ENCODE peak calls at places on chromosomes 7 and 10, in four cellular contexts. K is neural progenitor cell, M is PC-3, A is GM23338. W is an unnamed sample.

GRCh38 chr7:25124485-25125136 is 449 bp downstream of the CYCS start:
- DNase-seq in K (peak), M (no peak), A (no peak), W (peak)

GRCh38 chr10:86747796-86748581 is 8.4 kb upstream of the BMPR1A start:
- DNase-seq in K (no peak), M (peak), A (no peak), W (no peak)

GRCh38 chr7:155922507-155922841 is 110.2 kb upstream of the SHH start:
- DNase-seq in K (no peak), M (peak), A (no peak), W (peak)

GRCh38 chr10:104077282-104078151 is 8.2 kb downstream of the COL17A1 start:
- DNase-seq in K (peak), M (no peak), A (peak), W (peak)

GRCh38 chr7:151990567-151990966 is 34.3 kb downstream of the GALNTL5 start:
- DNase-seq in K (no peak), M (peak), A (peak), W (no peak)

GRCh38 chr10:125232841-125233240 is 72.5 kb upstream of the CTBP2 start:
- DNase-seq in K (no peak), M (peak), A (no peak), W (no peak)

GRCh38 chr7:4286281-4286680 is 395.8 kb upstream of the FOXK1 start:
- DNase-seq in K (no peak), M (no peak), A (peak), W (no peak)

GRCh38 chr10:120436431-120437142 is 20.4 kb upstream of the PLPP4 start:
- DNase-seq in K (no peak), M (peak), A (no peak), W (no peak)

GRCh38 chr7:2730846-2731770 is 43.1 kb downstream of the AMZ1 start:
- DNase-seq in K (no peak), M (no peak), A (no peak), W (no peak)

GRCh38 chr7:156625585-156625984 is 15.0 kb upstream of the RNF32 start:
- DNase-seq in K (no peak), M (no peak), A (no peak), W (no peak)

GRCh38 chr7:143419880-143420279 is 11.2 kb upstream of the EPHA1 start:
- DNase-seq in K (no peak), M (peak), A (no peak), W (no peak)

GRCh38 chr7:77855371-77856083 is 57.0 kb downstream of the PHTF2 start:
- DNase-seq in K (no peak), M (no peak), A (no peak), W (no peak)

GRCh38 chr10:130108934-130109604 is 1.6 kb downstream of the C10orf143 start:
- DNase-seq in K (no peak), M (no peak), A (no peak), W (no peak)

GRCh38 chr7:116167177-116167576 is 43.2 kb upstream of the TES start:
- DNase-seq in K (no peak), M (no peak), A (peak), W (no peak)

GRCh38 chr7:23530355-23530754 is 1.4 kb downstream of the TRA2A start:
- DNase-seq in K (peak), M (peak), A (peak), W (peak)

GRCh38 chr7:99030145-99030856 is 113.6 kb downstream of the SMURF1 start:
- DNase-seq in K (no peak), M (peak), A (no peak), W (no peak)

GRCh38 chr10:122045212-122045611 is 56.2 kb downstream of the TACC2 start:
- DNase-seq in K (no peak), M (no peak), A (no peak), W (no peak)

GRCh38 chr10:110373059-110373458 is 68.3 kb upstream of the SMNDC1 start:
- DNase-seq in K (no peak), M (no peak), A (no peak), W (no peak)

GRCh38 chr7:119640861-119641260 is 632.1 kb upstream of the KCND2 start:
- DNase-seq in K (no peak), M (no peak), A (no peak), W (no peak)

GRCh38 chr10:6204341-6205191 is 1.8 kb downstream of the PFKFB3 start:
- DNase-seq in K (peak), M (peak), A (no peak), W (peak)

GRCh38 chr10:118768041-118768933 is 13.5 kb upstream of the CACUL1 start:
- DNase-seq in K (no peak), M (peak), A (no peak), W (no peak)

GRCh38 chr10:97584060-97584797 is at the start of gene HOGA1:
- DNase-seq in K (peak), M (peak), A (peak), W (no peak)

GRCh38 chr10:9103301-9103700 is 1048.8 kb downstream of the GATA3 start:
- DNase-seq in K (no peak), M (no peak), A (no peak), W (no peak)

GRCh38 chr7:19972872-19973271 is 199.5 kb upstream of the TMEM196 start:
- DNase-seq in K (no peak), M (no peak), A (no peak), W (no peak)

GRCh38 chr7:136179154-136179553 is 202.0 kb upstream of the MTPN start:
- DNase-seq in K (no peak), M (no peak), A (no peak), W (no peak)

GRCh38 chr10:79229081-79229541 is 118.2 kb upstream of the PPIF start:
- DNase-seq in K (no peak), M (no peak), A (peak), W (no peak)

GRCh38 chr10:6667679-6668270 is 87.7 kb upstream of the PRKCQ start:
- DNase-seq in K (peak), M (peak), A (peak), W (peak)

GRCh38 chr10:93219347-93219746 is 145.7 kb downstream of the CYP26A1 start:
- DNase-seq in K (no peak), M (no peak), A (no peak), W (no peak)

GRCh38 chr10:117684211-117684610 is 141.7 kb downstream of the EMX2 start:
- DNase-seq in K (no peak), M (no peak), A (no peak), W (no peak)
- H2AFZ ChIP-seq in K (no peak), M (no peak), A (no peak), W (no peak)

GRCh38 chr10:11913184-11913641 is 90.1 kb downstream of the PROSER2 start:
- DNase-seq in K (peak), M (no peak), A (peak), W (no peak)
- H2AFZ ChIP-seq in K (peak), M (no peak), A (peak), W (no peak)

GRCh38 chr7:131686833-131687232 is 130.4 kb upstream of the PODXL start:
- DNase-seq in K (no peak), M (no peak), A (no peak), W (no peak)
- H2AFZ ChIP-seq in K (no peak), M (no peak), A (no peak), W (no peak)

DNA sequence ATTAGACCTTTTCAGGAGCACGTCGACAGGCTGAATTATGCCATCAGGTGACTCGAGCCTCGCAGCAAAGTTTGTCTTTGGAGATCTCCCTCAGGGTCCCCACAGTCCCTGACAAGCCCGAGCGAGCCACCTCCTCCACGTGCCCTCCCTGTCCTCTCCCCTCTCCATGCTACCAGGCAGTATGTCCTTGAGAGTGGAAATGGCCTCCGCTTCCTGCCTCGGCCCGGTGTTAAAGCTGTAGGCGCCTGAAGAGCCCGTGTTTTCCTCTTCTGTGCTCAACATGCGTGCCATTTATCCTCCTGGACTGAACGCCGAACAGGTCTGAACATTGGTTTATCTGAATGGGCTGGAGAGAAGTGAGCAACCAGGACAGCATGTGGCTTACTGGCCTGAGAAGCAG is 82.6 kb downstream of the GPR26 start:
- DNase-seq in K (no peak), M (no peak), A (no peak), W (no peak)
- H2AFZ ChIP-seq in K (no peak), M (no peak), A (no peak), W (no peak)

GRCh38 chr7:12477620-12478019 is 74.0 kb upstream of the VWDE start:
- DNase-seq in K (no peak), M (no peak), A (no peak), W (no peak)

GRCh38 chr7:12475362-12476063 is 71.8 kb upstream of the VWDE start:
- DNase-seq in K (peak), M (peak), A (peak), W (peak)

GRCh38 chr7:12470930-12471329 is 67.3 kb upstream of the VWDE start:
- DNase-seq in K (no peak), M (no peak), A (no peak), W (no peak)

GRCh38 chr7:12474035-12474434 is 70.4 kb upstream of the VWDE start:
- DNase-seq in K (no peak), M (no peak), A (no peak), W (no peak)
- H2AFZ ChIP-seq in K (peak), M (no peak), A (peak), W (peak)

DNA sequence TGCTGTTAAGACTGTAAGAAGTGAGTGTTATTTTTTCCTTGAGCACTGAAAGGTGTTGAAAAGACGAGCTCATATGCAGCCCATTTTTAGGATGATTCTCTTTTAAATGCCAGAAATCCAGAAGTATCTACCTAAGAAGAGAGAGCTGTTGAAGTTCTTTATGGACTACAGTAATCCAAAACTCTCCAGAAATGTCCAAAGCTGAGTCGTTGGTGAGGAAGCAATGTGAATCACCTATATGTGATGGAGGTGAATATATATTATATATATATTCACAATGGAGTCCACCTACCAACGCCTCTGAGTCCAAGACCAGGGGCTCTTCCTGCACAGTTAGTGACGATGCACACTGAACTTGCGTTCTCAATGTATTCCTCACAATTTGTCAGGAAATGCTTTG is 252.7 kb upstream of the PITRM1 start:
- DNase-seq in K (no peak), M (peak), A (no peak), W (no peak)
- H2AFZ ChIP-seq in K (no peak), M (no peak), A (no peak), W (no peak)

GRCh38 chr7:112092306-112093090 is 113.7 kb downstream of the DOCK4 start:
- DNase-seq in K (no peak), M (no peak), A (no peak), W (no peak)

GRCh38 chr7:112103246-112103645 is 103.0 kb downstream of the DOCK4 start:
- DNase-seq in K (no peak), M (peak), A (peak), W (no peak)

GRCh38 chr7:112101083-112101846 is 104.9 kb downstream of the DOCK4 start:
- DNase-seq in K (no peak), M (no peak), A (no peak), W (no peak)

GRCh38 chr7:112093409-112093808 is 112.8 kb downstream of the DOCK4 start:
- DNase-seq in K (no peak), M (no peak), A (no peak), W (no peak)

GRCh38 chr7:112097524-112097923 is 108.7 kb downstream of the DOCK4 start:
- DNase-seq in K (no peak), M (peak), A (no peak), W (no peak)
- H2AFZ ChIP-seq in K (no peak), M (no peak), A (no peak), W (no peak)